ENCODE peak calls at places on chromosomes 11 and 22, in seven cellular contexts. D, B, N, T, A, M and H are unnamed samples.

GRCh38 chr11:37967635-37968034 is 1369.6 kb upstream of the RAG2 start:
- DNase-seq in D (peak), B (no peak), N (no peak), T (no peak), A (no peak), M (no peak), H (no peak)

GRCh38 chr22:28021998-28022660 is 103.1 kb upstream of the PITPNB start:
- DNase-seq in D (no peak), B (no peak), N (no peak), T (no peak), A (no peak), M (no peak), H (no peak)

GRCh38 chr22:46224044-46224746 is 25.9 kb downstream of the CDPF1 start:
- DNase-seq in D (no peak), B (no peak), N (no peak), T (no peak), A (no peak), M (no peak), H (peak)

GRCh38 chr11:79201637-79202347 is 239.0 kb downstream of the TENM4 start:
- DNase-seq in D (peak), B (no peak), N (no peak), T (no peak), A (no peak), M (no peak), H (peak)

GRCh38 chr22:37514526-37515051 is 4.6 kb downstream of the CARD10 start:
- DNase-seq in D (no peak), B (no peak), N (no peak), T (no peak), A (no peak), M (no peak), H (no peak)

GRCh38 chr11:73186886-73187285 is 31.2 kb upstream of the P2RY2 start:
- DNase-seq in D (no peak), B (no peak), N (no peak), T (no peak), A (no peak), M (no peak), H (no peak)

GRCh38 chr11:61586792-61587430 is 6.0 kb upstream of the SYT7 start:
- DNase-seq in D (peak), B (no peak), N (no peak), T (no peak), A (no peak), M (no peak), H (no peak)

GRCh38 chr11:19730373-19730772 is 17.7 kb downstream of the NAV2 start:
- DNase-seq in D (no peak), B (no peak), N (no peak), T (no peak), A (no peak), M (no peak), H (no peak)

GRCh38 chr11:101475699-101476098 is 108.1 kb downstream of the TRPC6 start:
- DNase-seq in D (no peak), B (no peak), N (no peak), T (no peak), A (no peak), M (no peak), H (no peak)

GRCh38 chr11:125257751-125258150 is 93.2 kb downstream of the PKNOX2 start:
- DNase-seq in D (peak), B (no peak), N (no peak), T (no peak), A (no peak), M (no peak), H (no peak)

GRCh38 chr22:35697142-35697541 is 20.5 kb upstream of the APOL5 start:
- DNase-seq in D (peak), B (no peak), N (no peak), T (no peak), A (no peak), M (no peak), H (no peak)
- H2BK5ac ChIP-seq in D (no peak), B (no peak), N (no peak), T (no peak), A (no peak), M (no peak), H (no peak)

GRCh38 chr11:118238397-118238796 is 13.6 kb upstream of the JAML start:
- DNase-seq in D (no peak), B (no peak), N (no peak), T (no peak), A (no peak), M (no peak), H (no peak)

GRCh38 chr11:118236170-118236569 is 11.4 kb upstream of the JAML start:
- DNase-seq in D (no peak), B (no peak), N (no peak), T (no peak), A (no peak), M (no peak), H (no peak)

GRCh38 chr11:118241191-118242098 is 10.7 kb downstream of the MPZL3 start:
- DNase-seq in D (peak), B (no peak), N (no peak), T (no peak), A (no peak), M (peak), H (peak)

GRCh38 chr11:118238947-118239346 is 13.2 kb downstream of the MPZL3 start:
- DNase-seq in D (peak), B (no peak), N (no peak), T (no peak), A (no peak), M (no peak), H (no peak)

GRCh38 chr11:118239509-118239908 is 12.7 kb downstream of the MPZL3 start:
- DNase-seq in D (no peak), B (no peak), N (no peak), T (no peak), A (no peak), M (no peak), H (no peak)
- H3K4me2 ChIP-seq in D (no peak), B (no peak), N (no peak), T (no peak), A (no peak), M (no peak), H (no peak)

GRCh38 chr11:26860411-26860810 is 133.5 kb upstream of the FIBIN start:
- DNase-seq in D (no peak), B (no peak), N (no peak), T (no peak), A (no peak), M (no peak), H (no peak)
- H3K27ac ChIP-seq in D (no peak), B (no peak), N (no peak), T (no peak), A (no peak), M (no peak), H (no peak)

DNA sequence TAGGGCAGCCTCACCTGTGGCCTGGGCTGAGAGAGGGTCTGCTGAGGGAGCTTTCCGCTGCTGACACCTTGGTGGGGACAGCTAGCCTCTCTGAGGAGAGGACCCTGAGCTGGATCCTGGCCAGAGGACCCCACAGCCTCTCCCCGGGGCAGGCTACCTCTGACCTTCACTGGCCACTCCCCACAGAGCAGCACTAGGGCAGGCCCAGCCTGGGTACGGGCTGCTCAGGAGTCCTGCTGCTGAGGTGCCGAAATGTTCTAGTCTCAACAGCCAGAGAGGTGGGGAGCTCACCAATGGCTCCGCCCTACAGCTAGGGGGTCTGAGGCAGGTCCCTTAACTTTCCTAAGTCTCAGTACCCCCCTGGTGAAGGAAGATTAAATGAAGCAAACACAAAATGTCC is 47.5 kb downstream of the SGSM3 start:
- DNase-seq in D (no peak), B (no peak), N (no peak), T (no peak), A (no peak), M (no peak), H (no peak)
- H2BK5ac ChIP-seq in D (no peak), B (no peak), N (no peak), T (no peak), A (no peak), M (no peak), H (no peak)

DNA sequence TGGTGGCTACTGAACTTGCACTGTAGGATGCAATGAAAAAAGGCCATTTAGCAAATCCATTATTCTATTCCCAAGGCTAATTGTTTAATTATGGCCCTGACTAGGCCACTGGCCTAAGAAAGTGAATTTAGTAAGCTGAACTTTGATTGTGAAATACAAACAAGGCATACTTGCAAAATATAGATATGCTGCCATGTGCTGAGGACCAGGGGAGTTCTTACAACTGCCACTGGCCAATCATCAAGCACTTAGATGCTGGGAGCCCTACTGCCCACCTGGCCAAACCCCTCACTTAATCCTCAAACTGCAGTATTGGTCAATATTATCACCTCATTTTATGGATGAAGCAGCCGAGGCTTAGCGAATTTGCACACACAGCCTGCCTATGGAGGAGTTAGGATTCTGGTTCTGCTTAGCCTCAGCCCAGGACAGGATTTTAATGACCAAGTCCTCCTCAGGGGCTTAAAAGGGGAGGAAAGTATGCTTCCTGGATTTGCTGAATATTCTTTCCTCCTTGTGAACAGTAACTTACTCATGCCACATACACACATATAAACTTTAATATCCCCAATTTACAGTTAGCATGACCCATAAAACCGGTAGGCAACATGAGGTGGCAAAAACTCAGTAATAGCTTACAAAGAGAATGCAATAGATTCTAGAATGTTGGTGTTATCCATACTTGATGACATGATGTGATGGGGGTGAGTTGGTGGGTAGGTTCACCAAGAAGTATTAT is 39.3 kb downstream of the CD44 start:
- DNase-seq in D (no peak), B (no peak), N (no peak), T (no peak), A (no peak), M (no peak), H (no peak)
- H3K4me2 ChIP-seq in D (no peak), B (no peak), N (no peak), T (no peak), A (no peak), M (no peak), H (no peak)

DNA sequence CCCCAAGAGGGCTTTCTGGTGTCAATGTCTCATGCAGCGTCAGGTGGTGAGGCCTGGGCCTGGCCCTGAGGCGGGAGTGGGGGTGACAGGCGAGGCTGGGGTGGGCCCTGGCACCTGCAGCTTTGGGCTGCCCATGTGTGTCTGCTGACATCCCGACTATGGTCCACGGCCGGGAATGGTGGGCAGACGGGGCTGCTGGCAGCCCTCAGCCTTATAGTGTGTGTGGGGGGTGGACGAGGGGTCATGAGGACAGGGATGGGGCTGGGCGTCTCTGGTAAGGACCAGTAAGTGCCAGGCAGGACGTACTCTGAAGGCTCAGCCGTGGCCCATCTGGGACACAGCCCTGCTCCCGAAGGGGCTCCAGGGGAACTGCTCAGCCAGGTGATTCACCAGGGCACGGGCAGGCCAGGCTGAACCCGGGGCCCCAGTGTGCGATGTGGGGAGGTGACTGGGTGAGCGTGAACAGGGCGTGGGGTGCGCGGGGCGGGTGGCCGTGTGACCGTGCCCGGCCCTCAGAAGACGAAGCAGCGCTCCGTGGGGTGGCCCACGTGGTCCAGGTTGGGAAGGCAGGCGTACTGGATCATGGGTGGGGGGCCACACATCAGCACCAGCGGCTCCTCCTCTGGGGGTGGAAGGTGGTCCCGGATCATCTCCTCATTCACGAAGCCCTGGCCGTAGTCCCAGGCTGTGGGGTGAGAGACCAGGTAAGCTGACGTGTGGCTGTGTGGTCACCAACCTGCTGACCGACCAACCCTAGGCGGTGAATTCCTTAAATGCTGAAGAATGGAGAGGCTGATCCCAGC is 4.8 kb upstream of the POLDIP3 start:
- DNase-seq in D (no peak), B (no peak), N (no peak), T (no peak), A (no peak), M (no peak), H (no peak)
- H3K27ac ChIP-seq in D (no peak), B (no peak), N (no peak), T (no peak), A (no peak), M (no peak), H (no peak)

DNA sequence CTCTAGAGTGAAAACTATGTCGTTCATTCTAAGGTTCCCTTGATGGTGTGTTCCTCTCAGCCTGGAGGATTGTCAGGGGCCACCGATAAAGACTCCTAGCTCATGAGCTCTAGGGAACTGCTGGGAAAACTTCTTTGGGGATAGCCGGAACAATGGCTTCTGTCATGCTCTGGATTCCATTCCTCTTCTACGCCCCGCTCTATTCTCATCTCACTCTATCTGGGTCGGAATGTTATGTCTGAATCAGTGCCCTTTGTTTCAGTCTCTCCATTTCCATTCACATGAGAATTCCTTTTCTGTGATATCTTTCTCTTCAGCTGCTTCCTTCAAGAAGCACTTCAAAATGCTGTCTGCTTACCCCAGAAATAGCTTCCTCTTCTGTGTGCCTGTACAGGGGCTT is 16.9 kb upstream of the SLCO2B1 start:
- DNase-seq in D (peak), B (no peak), N (no peak), T (no peak), A (peak), M (no peak), H (no peak)
- H2BK5ac ChIP-seq in D (no peak), B (no peak), N (no peak), T (no peak), A (no peak), M (no peak), H (no peak)

DNA sequence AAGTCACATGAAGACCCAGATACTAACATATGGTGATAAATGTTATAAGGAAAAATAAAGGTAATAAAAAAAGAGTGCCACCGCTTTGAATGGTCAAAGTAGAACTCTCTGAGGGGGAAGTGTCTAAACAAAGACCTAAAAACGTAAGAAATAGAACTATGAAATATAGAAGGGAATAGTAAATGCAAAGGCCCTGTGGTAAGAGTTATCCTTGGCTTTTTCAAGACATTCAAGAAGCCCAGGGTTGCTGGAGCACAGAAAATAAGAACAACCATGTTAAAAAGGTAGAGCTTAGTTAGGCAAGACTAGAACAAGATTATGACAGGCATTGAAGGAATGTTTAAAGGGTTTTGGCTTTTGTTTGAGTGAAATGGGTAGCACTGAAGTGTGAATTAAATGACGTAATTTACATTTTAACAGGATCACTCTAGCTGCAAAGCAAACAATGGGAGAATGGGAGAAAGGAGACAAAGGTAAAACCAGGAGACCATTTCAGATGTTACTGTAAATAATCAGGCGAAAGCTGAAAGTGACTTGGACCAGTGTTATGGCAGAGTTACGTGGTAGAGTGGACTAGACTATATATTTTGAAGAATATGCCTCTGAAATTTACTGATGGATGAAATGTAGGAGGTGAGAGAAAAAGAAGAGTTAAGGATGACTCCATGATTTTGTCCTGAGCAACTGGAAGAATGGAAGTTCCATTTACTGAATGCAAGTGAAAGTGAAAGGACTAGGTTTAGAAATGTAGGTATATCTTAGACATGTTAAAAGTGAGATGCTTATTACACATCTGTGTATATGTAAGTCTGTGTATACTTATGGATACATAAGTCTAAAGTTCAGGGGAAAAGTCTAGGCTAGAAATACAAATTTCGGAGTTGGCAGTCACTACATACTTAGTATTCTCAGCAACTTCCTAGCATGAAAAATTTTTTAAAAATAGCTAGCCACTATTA is 28.5 kb downstream of the BTBD10 start:
- DNase-seq in D (peak), B (no peak), N (no peak), T (peak), A (no peak), M (peak), H (no peak)
- H3K4me2 ChIP-seq in D (no peak), B (peak), N (peak), T (peak), A (no peak), M (no peak), H (no peak)

GRCh38 chr11:126628450-126628789 is 272.9 kb downstream of the ST3GAL4 start:
- DNase-seq in D (no peak), B (no peak), N (no peak), T (no peak), A (no peak), M (no peak), H (no peak)
- H3K27ac ChIP-seq in D (no peak), B (no peak), N (no peak), T (no peak), A (no peak), M (no peak), H (no peak)